ENCODE peak calls at places on chromosome 3, in six cellular contexts. Z is pancreas, P is mesothelial cell of epicardium, R is body of pancreas, U is AG09319, L is Panc1. Y is an unnamed sample.

GRCh38 chr3:153614131-153614530 is 452.1 kb downstream of the RAP2B start:
- DNase-seq in P (no peak), Z (no peak), R (no peak), L (no peak), U (peak), Y (no peak)

GRCh38 chr3:113295463-113295862 is 84.1 kb downstream of the BOC start:
- DNase-seq in R (no peak), P (no peak), L (no peak), U (no peak), Z (no peak), Y (no peak)

GRCh38 chr3:113193298-113193697 is 18.1 kb upstream of the BOC start:
- DNase-seq in R (no peak), L (no peak), P (no peak), U (no peak), Z (no peak), Y (no peak)

GRCh38 chr3:195458188-195458800 is 15.5 kb upstream of the ACAP2 start:
- DNase-seq in U (no peak), L (no peak), P (no peak), R (no peak), Z (no peak), Y (no peak)

GRCh38 chr3:162390891-162391290 is 894.3 kb downstream of the OTOL1 start:
- DNase-seq in U (no peak), R (no peak), P (no peak), L (no peak), Z (no peak), Y (no peak)

GRCh38 chr3:14418670-14419250 is 16.4 kb downstream of the SLC6A6 start:
- DNase-seq in P (no peak), U (no peak), R (peak), L (no peak), Z (no peak), Y (no peak)

GRCh38 chr3:173513123-173513522 is 115.6 kb downstream of the NLGN1 start:
- DNase-seq in P (no peak), Z (no peak), R (no peak), L (no peak), U (no peak), Y (no peak)

GRCh38 chr3:173275740-173276139 is 121.8 kb upstream of the NLGN1 start:
- DNase-seq in P (no peak), Z (no peak), U (no peak), R (no peak), L (no peak), Y (no peak)

GRCh38 chr3:177468331-177468730 is 271.0 kb upstream of the TBL1XR1 start:
- DNase-seq in U (peak), Z (no peak), R (peak), P (no peak), L (no peak), Y (no peak)

GRCh38 chr3:96760956-96761355 is 53.4 kb upstream of the EPHA6 start:
- DNase-seq in U (no peak), L (no peak), R (no peak), Z (no peak), P (no peak), Y (no peak)

GRCh38 chr3:136916200-136916599 is 41.6 kb upstream of the IL20RB start:
- DNase-seq in Z (no peak), L (no peak), R (no peak), U (no peak), P (no peak), Y (no peak)

GRCh38 chr3:188060436-188060835 is 93.5 kb upstream of the LPP start:
- DNase-seq in R (no peak), P (no peak), Z (no peak), L (no peak), U (no peak), Y (no peak)

GRCh38 chr3:156303316-156303715 is 182.9 kb downstream of the KCNAB1 start:
- DNase-seq in Z (no peak), R (no peak), P (no peak), U (no peak), L (no peak), Y (no peak)

GRCh38 chr3:47491186-47491585 is 15.4 kb upstream of the SCAP start:
- DNase-seq in R (no peak), U (no peak), P (no peak), L (no peak), Z (no peak), Y (no peak)

GRCh38 chr3:5231067-5231466 is 43.6 kb downstream of the EDEM1 start:
- DNase-seq in L (no peak), U (no peak), Z (no peak), R (no peak), P (no peak), Y (no peak)

GRCh38 chr3:5229414-5229813 is 41.9 kb downstream of the EDEM1 start:
- DNase-seq in U (no peak), P (no peak), L (no peak), Z (no peak), R (no peak), Y (no peak)

GRCh38 chr3:5222283-5223005 is 34.9 kb downstream of the EDEM1 start:
- DNase-seq in R (no peak), L (no peak), U (no peak), Z (no peak), P (no peak), Y (no peak)

GRCh38 chr3:5227812-5228211 is 40.3 kb downstream of the EDEM1 start:
- DNase-seq in R (no peak), P (no peak), Z (no peak), L (no peak), U (no peak), Y (no peak)

DNA sequence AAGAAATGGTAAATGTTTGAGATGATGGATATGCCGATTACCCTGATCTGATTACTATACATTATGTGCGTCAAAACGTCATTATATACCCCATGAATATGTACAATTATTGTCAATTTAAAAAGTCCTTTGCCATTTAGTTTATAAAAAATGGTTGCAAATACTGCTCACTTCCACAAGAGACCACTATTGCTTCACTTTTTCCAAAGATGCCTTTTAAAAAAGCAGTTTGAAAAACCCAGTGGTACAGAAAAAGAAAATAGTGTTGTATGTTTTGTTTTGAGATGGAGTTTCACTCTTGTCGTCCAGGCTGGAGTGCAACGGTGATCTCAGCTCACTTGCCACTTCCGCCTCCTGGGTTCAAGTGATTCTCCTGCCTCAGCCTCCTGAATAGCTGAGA is 39.3 kb downstream of the EDEM1 start:
- DNase-seq in L (no peak), P (no peak), Z (no peak), U (peak), R (no peak), Y (no peak)
- TF ChIP-seq CTCF in L (peak), P (peak), Z (peak), U (peak), R (peak), Y (no peak)

DNA sequence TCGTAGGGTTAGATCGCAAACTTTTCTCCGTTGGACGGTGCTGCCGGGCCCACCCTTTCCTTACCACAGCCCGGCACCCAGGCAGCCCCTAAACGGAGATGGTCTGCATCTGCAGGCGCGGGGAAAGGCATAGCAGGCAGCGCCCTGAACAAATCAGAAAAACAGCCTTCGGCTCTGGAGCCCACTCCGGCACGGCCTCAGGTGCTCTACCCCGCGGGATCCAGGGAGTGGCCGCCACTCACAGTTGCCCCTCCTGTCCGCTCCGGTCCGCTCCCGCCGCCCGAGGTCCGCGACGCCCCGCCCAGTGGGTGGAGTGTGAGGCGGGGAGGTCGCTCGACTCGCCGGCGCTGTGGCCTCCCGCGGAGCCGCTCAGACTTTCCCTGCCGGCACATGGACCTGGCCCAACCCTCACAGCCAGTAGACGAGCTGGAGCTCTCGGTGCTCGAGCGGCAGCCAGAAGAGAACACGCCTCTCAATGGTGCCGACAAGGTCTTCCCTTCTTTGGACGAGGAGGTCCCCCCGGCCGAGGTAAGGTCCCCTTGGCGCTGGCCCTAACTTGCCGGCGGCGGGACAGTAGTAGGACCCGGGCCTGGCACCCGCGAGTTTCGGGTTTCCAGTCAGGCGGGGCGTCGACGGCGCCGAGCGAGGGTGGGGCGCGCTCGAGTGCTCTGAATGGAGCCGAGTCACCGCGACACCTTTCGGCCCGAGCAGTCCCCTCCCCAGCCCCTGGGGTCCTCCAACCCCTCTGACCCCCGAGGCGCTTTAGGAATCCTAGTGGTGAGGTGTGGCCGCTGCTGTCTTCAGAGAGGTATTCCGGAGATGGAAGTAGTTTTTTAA is at the start of gene C3orf52:
- DNase-seq in P (peak), R (peak), Z (peak), U (no peak), L (peak), Y (peak)
- TF ChIP-seq CTCF in P (no peak), R (no peak), Z (no peak), U (no peak), L (no peak), Y (no peak)

DNA sequence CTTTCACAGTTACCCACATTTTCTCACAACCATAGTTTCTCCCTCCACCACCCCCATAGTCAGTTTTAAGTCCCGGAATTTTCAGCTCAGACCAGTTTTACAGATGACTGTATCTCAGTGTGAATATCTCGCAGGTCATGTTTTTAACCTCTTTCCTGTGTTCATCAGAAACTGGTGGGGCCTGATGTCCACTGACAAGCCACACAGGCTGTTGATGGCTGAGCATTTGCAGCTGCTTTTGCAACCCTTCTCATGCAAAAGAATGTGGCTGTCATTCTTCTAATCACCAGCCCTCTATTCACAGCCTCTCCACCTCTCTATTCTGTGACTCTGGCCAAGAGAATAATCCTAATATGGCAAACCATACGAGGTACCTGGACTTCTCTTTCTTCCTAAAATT is 8.5 kb downstream of the GYG1 start:
- DNase-seq in L (no peak), Z (no peak), R (no peak), P (no peak), U (no peak), Y (no peak)
- TF ChIP-seq CTCF in L (no peak), Z (no peak), R (no peak), P (no peak), U (no peak), Y (no peak)

GRCh38 chr3:79517766-79518413 is 249.9 kb downstream of the ROBO1 start:
- DNase-seq in U (no peak), R (no peak), Z (no peak), L (no peak), P (no peak), Y (no peak)
- TF ChIP-seq CTCF in U (peak), R (peak), Z (peak), L (peak), P (peak), Y (no peak)

GRCh38 chr3:11380314-11380713 is 108.1 kb downstream of the ATG7 start:
- DNase-seq in L (no peak), R (no peak), Z (no peak), U (no peak), P (no peak), Y (no peak)
- TF ChIP-seq CTCF in L (no peak), R (no peak), Z (no peak), U (no peak), P (no peak), Y (no peak)

Y was measured in omental fat pad.